ENCODE peak calls at places on chromosomes 1 and 21, in four cellular contexts. J is IMR-90; S is CD8-positive, alpha-beta memory T cell; T is left ventricle myocardium inferior. V is an unnamed sample.

GRCh38 chr1:111604931-111605330 is 14.7 kb upstream of the RAP1A start:
- DNase-seq in J (peak; percentile 72), S (no peak), T (no peak), V (no peak)

GRCh38 chr21:28856588-28857250 is 136.0 kb downstream of the LTN1 start:
- DNase-seq in J (no peak), S (no peak), T (no peak), V (no peak)

GRCh38 chr1:182147136-182147815 is 85.8 kb upstream of the ZNF648 start:
- DNase-seq in J (no peak), S (no peak), T (no peak), V (no peak)

GRCh38 chr1:65470766-65471165 is 50.3 kb downstream of the LEPR start:
- DNase-seq in J (no peak), S (no peak), T (no peak), V (no peak)

GRCh38 chr1:181714428-181714827 is 231.1 kb downstream of the CACNA1E start:
- DNase-seq in J (no peak), S (no peak), T (no peak), V (no peak)

GRCh38 chr21:40595806-40596205 is 251.2 kb downstream of the DSCAM start:
- DNase-seq in J (no peak), S (no peak), T (no peak), V (no peak)

GRCh38 chr1:7177021-7177420 is 391.8 kb downstream of the CAMTA1 start:
- DNase-seq in J (no peak), S (no peak), T (no peak), V (no peak)

GRCh38 chr1:174769961-174770549 is 229.7 kb upstream of the CACYBP start:
- DNase-seq in J (peak; percentile 60), S (peak; percentile 41), T (no peak), V (no peak)

GRCh38 chr1:11417162-11417561 is 61.8 kb upstream of the DISP3 start:
- DNase-seq in J (no peak), S (no peak), T (no peak), V (no peak)

GRCh38 chr1:64245495-64245894 is 42.1 kb downstream of the UBE2U start:
- DNase-seq in J (no peak), S (no peak), T (no peak), V (no peak)

GRCh38 chr1:244049142-244049968 is 1.7 kb upstream of the ZBTB18 start:
- DNase-seq in J (no peak), S (peak; percentile 64), T (peak; percentile 44), V (no peak)

GRCh38 chr21:25907573-25908275 is 173.0 kb downstream of the GABPA start:
- DNase-seq in J (no peak), S (no peak), T (no peak), V (no peak)

GRCh38 chr1:3130268-3130667 is 61.3 kb downstream of the PRDM16 start:
- DNase-seq in J (no peak), S (no peak), T (no peak), V (no peak)

GRCh38 chr1:32393832-32394140 is 455 bp downstream of the BSDC1 start:
- DNase-seq in J (no peak), S (no peak), T (no peak), V (no peak)

GRCh38 chr1:206725053-206725963 is 40.6 kb downstream of the MAPKAPK2 start:
- DNase-seq in J (peak; percentile 51), S (no peak), T (no peak), V (no peak)

GRCh38 chr1:12161662-12162458 is 4.9 kb upstream of the TNFRSF1B start:
- DNase-seq in J (peak; percentile 94), S (peak; percentile 79), T (peak; percentile 92), V (no peak)

DNA sequence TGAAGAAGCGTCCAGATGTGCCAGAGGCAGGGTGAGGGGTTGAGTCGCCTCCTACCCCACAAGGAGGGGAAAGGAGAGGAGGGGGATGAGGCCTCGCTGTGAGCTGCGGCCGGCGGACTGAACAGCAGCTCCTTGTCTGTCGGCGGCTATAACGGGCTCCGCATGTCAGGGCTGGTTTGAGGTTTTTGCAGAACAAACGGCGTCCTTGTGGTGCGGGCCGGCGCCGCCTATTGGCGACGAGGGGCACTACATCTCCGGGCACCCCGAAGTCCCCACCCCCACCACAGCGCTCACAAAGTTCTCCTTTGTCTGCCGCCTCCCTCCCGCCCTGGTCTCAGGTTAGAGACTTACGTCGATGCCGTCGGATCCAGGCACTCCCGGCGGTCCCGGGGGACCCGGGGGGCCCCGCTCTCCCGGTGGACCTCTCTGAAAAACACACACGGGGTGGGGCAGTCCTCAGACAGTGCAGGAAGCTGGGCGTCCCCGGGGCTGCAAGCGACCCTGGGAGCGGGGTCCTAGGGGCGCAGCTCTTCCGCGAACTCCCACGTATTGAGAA is 1.8 kb downstream of the COL9A2 start:
- DNase-seq in J (peak; percentile 83), S (peak; percentile 81), T (peak; percentile 79), V (no peak)
- H3K27ac ChIP-seq in J (peak overlapping the region; percentile 79), S (no peak overlapping the region), T (no peak overlapping the region), V (no peak overlapping the region)

GRCh38 chr1:185864889-185865288 is 130.7 kb downstream of the HMCN1 start:
- DNase-seq in J (peak; percentile 97), S (no peak), T (no peak), V (no peak)

GRCh38 chr1:185860876-185861275 is 126.7 kb downstream of the HMCN1 start:
- DNase-seq in J (peak; percentile 18), S (no peak), T (no peak), V (no peak)

GRCh38 chr1:185862235-185862634 is 128.0 kb downstream of the HMCN1 start:
- DNase-seq in J (peak; percentile 49), S (no peak), T (no peak), V (no peak)

GRCh38 chr1:185861630-185862029 is 127.4 kb downstream of the HMCN1 start:
- DNase-seq in J (peak; percentile 59), S (no peak), T (no peak), V (no peak)

GRCh38 chr1:185864331-185864730 is 130.1 kb downstream of the HMCN1 start:
- DNase-seq in J (no peak), S (no peak), T (no peak), V (no peak)
- H3K4me1 ChIP-seq in J (peaks cover 4% of the 10 kb centered on the region), S (no peaks in the 10 kb centered on the region), T (peaks cover 5% of the 10 kb centered on the region), V (no peaks in the 10 kb centered on the region)

GRCh38 chr1:27027575-27028250 is 15.1 kb upstream of the TENT5B start:
- DNase-seq in J (no peak), S (no peak), T (no peak), V (no peak)
- H3K27ac ChIP-seq in J (no peak overlapping the region), S (peak overlapping the region; percentile 61), T (no peak overlapping the region), V (peak overlapping the region; percentile 82)

GRCh38 chr1:204337047-204337446 is 22.7 kb downstream of the PLEKHA6 start:
- DNase-seq in J (no peak), S (no peak), T (no peak), V (no peak)

GRCh38 chr1:204337583-204337982 is 22.1 kb downstream of the PLEKHA6 start:
- DNase-seq in J (no peak), S (no peak), T (no peak), V (no peak)

GRCh38 chr1:204340137-204340536 is 19.6 kb downstream of the PLEKHA6 start:
- DNase-seq in J (no peak), S (no peak), T (no peak), V (no peak)

GRCh38 chr1:204338359-204338758 is 21.4 kb downstream of the PLEKHA6 start:
- DNase-seq in J (no peak), S (no peak), T (no peak), V (no peak)

DNA sequence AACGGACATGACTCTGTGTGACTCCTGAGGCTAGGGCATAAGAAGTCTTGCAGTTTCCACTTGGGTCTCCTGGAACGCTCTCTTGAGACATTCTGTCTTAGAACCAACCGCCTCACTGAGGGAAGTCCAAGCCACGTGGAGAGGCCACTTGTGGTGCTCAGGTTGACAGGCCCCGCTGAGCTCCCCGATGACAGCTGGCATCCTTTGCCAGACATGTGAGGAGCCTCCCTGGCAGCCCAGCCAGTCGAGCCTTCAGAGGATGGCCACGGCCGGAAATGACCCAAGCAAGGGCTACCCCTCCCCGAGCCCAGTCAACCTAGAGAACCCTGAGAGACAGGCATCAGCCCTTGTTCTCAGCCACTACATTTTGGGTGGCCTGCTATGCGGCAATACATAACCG is 20.7 kb downstream of the PLEKHA6 start:
- DNase-seq in J (no peak), S (no peak), T (no peak), V (no peak)
- H3K4me1 ChIP-seq in J (peaks cover 45% of the 10 kb centered on the region), S (no peaks in the 10 kb centered on the region), T (peaks cover 9% of the 10 kb centered on the region), V (peaks cover 16% of the 10 kb centered on the region)

GRCh38 chr1:15559189-15559815 is 25.5 kb downstream of the AGMAT start:
- DNase-seq in J (no peak), S (no peak), T (no peak), V (no peak)
- H3K27ac ChIP-seq in J (no peak overlapping the region), S (no peak overlapping the region), T (no peak overlapping the region), V (no peak overlapping the region)